ENCODE peak calls at places on chromosomes 4 and X, in ten cellular contexts. U is kidney glomerular epithelial cell; Y is activated T-helper 1 cell treated with anti-CD3 and anti-CD28 coated beads, Interleukin-12 subunit alpha, Interleukin-12 subunit beta, Interleukin-2, Interleukin-4 antibody, amounts not matched to agents 30 ng/mL and 10 ng/mL and 1 ng/mL, durations not matched to agents 14 hours and 24 hours and 36 hours; R is amygdala; C is NCI-H187; P is choroid plexus epithelial cell; W is MM.1S; V is activated gamma-delta T cell treated with Interleukin-2 at 50 U/mL for 16 hours; O is neural crest cell; D is AG09319. Q is an unnamed sample.

GRCh38 chr4:183147983-183148382 is 48.9 kb downstream of the WWC2 start:
- DNase-seq in U (no peak), Y (no peak), R (no peak), C (no peak), P (no peak), W (no peak), V (no peak), O (no peak), D (no peak), Q (no peak)

GRCh38 chrX:134999469-134999868 is 8.7 kb downstream of the SMIM10 start:
- DNase-seq in U (no peak), Y (no peak), R (no peak), C (no peak), P (peak; percentile 71), W (peak; percentile 40), V (no peak), O (no peak), D (no peak), Q (no peak)

GRCh38 chrX:85992811-85993229 is 54.5 kb downstream of the CHM start:
- DNase-seq in U (no peak), Y (no peak), R (no peak), C (no peak), P (peak; percentile 56), W (no peak), V (no peak), O (no peak), D (no peak), Q (no peak)

GRCh38 chr4:144621681-144622080 is 24.3 kb upstream of the HHIP start:
- DNase-seq in U (no peak), Y (no peak), R (no peak), C (no peak), P (no peak), W (no peak), V (no peak), O (no peak), D (no peak), Q (no peak)

GRCh38 chrX:154600962-154601374 is 16.0 kb downstream of the CTAG1A start:
- DNase-seq in U (no peak), Y (no peak), R (no peak), C (no peak), P (peak; percentile 47), W (no peak), V (no peak), O (no peak), D (no peak), Q (no peak)

GRCh38 chr4:1843852-1844251 is 12.1 kb downstream of the LETM1 start:
- DNase-seq in U (no peak), Y (no peak), R (no peak), C (no peak), P (peak; percentile 82), W (no peak), V (no peak), O (no peak), D (no peak), Q (no peak)

GRCh38 chr4:136855886-136856285 is 676.4 kb downstream of the PCDH18 start:
- DNase-seq in U (no peak), Y (no peak), R (no peak), C (no peak), P (no peak), W (no peak), V (no peak), O (no peak), D (no peak), Q (no peak)

GRCh38 chrX:153606503-153606902 is 7.6 kb upstream of the CCNQ start:
- DNase-seq in U (no peak), Y (no peak), R (no peak), C (no peak), P (no peak), W (no peak), V (no peak), O (no peak), D (no peak), Q (no peak)

GRCh38 chrX:23694606-23695005 is 27.3 kb downstream of the PRDX4 start:
- DNase-seq in U (peak; percentile 2), Y (peak; percentile 4), R (no peak), C (no peak), P (peak; percentile 63), W (peak; percentile 28), V (peak; percentile 17), O (peak; percentile 39), D (peak; percentile 4), Q (no peak)

GRCh38 chrX:40719731-40720130 is 15.6 kb downstream of the MED14 start:
- DNase-seq in U (no peak), Y (no peak), R (no peak), C (no peak), P (no peak), W (no peak), V (no peak), O (no peak), D (no peak), Q (no peak)

GRCh38 chr4:139682309-139683210 is 16.9 kb downstream of the MGST2 start:
- DNase-seq in U (no peak), Y (no peak), R (no peak), C (no peak), P (no peak), W (no peak), V (no peak), O (no peak), D (no peak), Q (no peak)

GRCh38 chr4:39970559-39971270 is 7.0 kb downstream of the PDS5A start:
- DNase-seq in U (peak; percentile 89), Y (no peak), R (no peak), C (no peak), P (peak; percentile 54), W (no peak), V (no peak), O (no peak), D (no peak), Q (no peak)

GRCh38 chr4:566508-567295 is 9.4 kb downstream of the TMEM271 start:
- DNase-seq in U (no peak), Y (no peak), R (no peak), C (no peak), P (no peak), W (no peak), V (no peak), O (no peak), D (no peak), Q (no peak)

GRCh38 chr4:8699063-8699385 is 106.5 kb downstream of the CPZ start:
- DNase-seq in U (no peak), Y (no peak), R (no peak), C (no peak), P (no peak), W (no peak), V (no peak), O (no peak), D (no peak), Q (no peak)

GRCh38 chrX:44674906-44675305 is 132.2 kb upstream of the FUNDC1 start:
- DNase-seq in U (no peak), Y (no peak), R (no peak), C (no peak), P (no peak), W (no peak), V (no peak), O (no peak), D (no peak), Q (no peak)

GRCh38 chr4:127503111-127503510 is 129.6 kb upstream of the INTU start:
- DNase-seq in U (no peak), Y (no peak), R (no peak), C (no peak), P (peak; percentile 51), W (no peak), V (no peak), O (no peak), D (peak; percentile 18), Q (no peak)

GRCh38 chr4:114087596-114088230 is 108.3 kb upstream of the ARSJ start:
- DNase-seq in U (peak; percentile 78), Y (no peak), R (no peak), C (no peak), P (peak; percentile 78), W (no peak), V (no peak), O (no peak), D (peak; percentile 22), Q (no peak)